ENCODE peak calls at places on chromosomes 7 and 10, in seven cellular contexts. Q, U, S, V, C, D and G are unnamed samples.

GRCh38 chr7:66867198-66867790 is 53.7 kb upstream of the TMEM248 start:
- DNase-seq in Q (no peak), S (no peak), D (no peak), U (no peak), C (no peak), V (no peak), G (no peak)

GRCh38 chr7:26332698-26333097 is 41.0 kb downstream of the SNX10 start:
- DNase-seq in S (no peak), D (no peak), U (no peak), C (no peak), V (no peak), Q (no peak), G (no peak)

GRCh38 chr7:75889826-75890225 is 11.0 kb downstream of the RHBDD2 start:
- DNase-seq in D (no peak), U (no peak), Q (no peak), C (peak; percentile 68), V (no peak), S (no peak), G (peak; percentile 40)

GRCh38 chr10:1293636-1294440 is 237.7 kb downstream of the WDR37 start:
- DNase-seq in V (no peak), Q (no peak), S (no peak), U (no peak), D (no peak), C (no peak), G (no peak)

GRCh38 chr7:150668472-150668911 is 17.0 kb upstream of the GIMAP2 start:
- DNase-seq in D (no peak), C (no peak), U (no peak), Q (no peak), V (no peak), S (no peak), G (no peak)

GRCh38 chr7:26368542-26368941 is 76.9 kb downstream of the SNX10 start:
- DNase-seq in S (no peak), D (no peak), V (no peak), Q (no peak), C (no peak), U (no peak), G (no peak)

GRCh38 chr10:27285093-27285492 is 44.5 kb upstream of the ACBD5 start:
- DNase-seq in U (no peak), C (peak; percentile 19), V (no peak), Q (no peak), S (no peak), D (peak; percentile 1), G (no peak)

GRCh38 chr7:78437118-78437517 is 638.5 kb downstream of the PHTF2 start:
- DNase-seq in V (no peak), Q (no peak), D (peak; percentile 19), U (no peak), C (no peak), S (no peak), G (no peak)

GRCh38 chr7:114835861-114836260 is 86.0 kb upstream of the MDFIC start:
- DNase-seq in Q (no peak), U (no peak), D (no peak), S (no peak), C (no peak), V (no peak), G (no peak)

GRCh38 chr7:117582219-117582704 is 102.4 kb downstream of the CFTR start:
- DNase-seq in U (peak; percentile 21), C (peak; percentile 43), V (no peak), S (peak; percentile 59), Q (no peak), D (peak; percentile 83), G (peak; percentile 88)

GRCh38 chr7:129210256-129210988 is 14.4 kb upstream of the AHCYL2 start:
- DNase-seq in D (peak; percentile 52), V (peak; percentile 77), C (peak; percentile 87), Q (no peak), U (peak; percentile 81), S (peak; percentile 84), G (peak; percentile 95)

GRCh38 chr7:3461923-3462322 is 160.9 kb downstream of the SDK1 start:
- DNase-seq in Q (no peak), S (no peak), C (no peak), V (no peak), D (no peak), U (no peak), G (no peak)

GRCh38 chr7:114481995-114482394 is 67.4 kb downstream of the FOXP2 start:
- DNase-seq in U (no peak), D (peak; percentile 2), V (no peak), C (no peak), S (no peak), Q (no peak), G (no peak)

GRCh38 chr7:7808156-7808555 is 89.7 kb upstream of the RPA3 start:
- DNase-seq in V (no peak), U (no peak), S (peak; percentile 10), D (peak; percentile 81), Q (no peak), C (no peak), G (no peak)

GRCh38 chr10:44467090-44467489 is 82.2 kb upstream of the CXCL12 start:
- DNase-seq in V (no peak), S (no peak), C (no peak), Q (no peak), U (no peak), D (no peak), G (no peak)

GRCh38 chr7:73976761-73977625 is 51.0 kb upstream of the ELN start:
- DNase-seq in C (no peak), D (peak; percentile 26), V (no peak), S (no peak), U (no peak), Q (peak; percentile 88), G (no peak)

GRCh38 chr7:130486114-130486962 is 5.5 kb upstream of the MEST start:
- DNase-seq in D (no peak), C (peak; percentile 85), U (peak; percentile 80), Q (no peak), V (peak; percentile 87), S (peak; percentile 91), G (peak; percentile 84)

GRCh38 chr7:25829663-25830062 is 322.3 kb upstream of the NFE2L3 start:
- DNase-seq in D (no peak), U (no peak), Q (no peak), C (no peak), S (no peak), V (no peak), G (no peak)

GRCh38 chr10:62589689-62590088 is 214.8 kb upstream of the ADO start:
- DNase-seq in U (no peak), V (no peak), C (no peak), S (no peak), Q (no peak), D (no peak), G (no peak)

GRCh38 chr10:104260775-104261115 is 6.1 kb downstream of the GSTO1 start:
- DNase-seq in Q (no peak), V (no peak), S (no peak), C (no peak), U (no peak), D (peak; percentile 86), G (no peak)

GRCh38 chr10:53572799-53573198 is 800.2 kb upstream of the MBL2 start:
- DNase-seq in C (no peak), Q (no peak), S (no peak), V (no peak), U (no peak), D (no peak), G (no peak)

GRCh38 chr7:66125052-66125694 is 10.5 kb downstream of the CRCP start:
- DNase-seq in D (no peak), S (no peak), V (no peak), Q (no peak), U (no peak), C (no peak), G (no peak)

GRCh38 chr10:113991091-113991860 is 52.4 kb upstream of the ADRB1 start:
- DNase-seq in Q (no peak), S (no peak), D (no peak), U (no peak), C (no peak), V (no peak), G (no peak)

GRCh38 chr7:156577645-156578577 is 62.7 kb upstream of the RNF32 start:
- DNase-seq in C (no peak), Q (no peak), U (no peak), D (no peak), S (no peak), V (no peak), G (no peak)

GRCh38 chr10:37975407-37975991 is 948 bp downstream of the ZNF25 start:
- DNase-seq in C (no peak), V (no peak), Q (no peak), S (peak; percentile 10), D (peak; percentile 36), U (no peak), G (no peak)

GRCh38 chr7:132930881-132931280 is 151.0 kb downstream of the CHCHD3 start:
- DNase-seq in D (peak; percentile 13), U (no peak), C (no peak), S (no peak), V (no peak), Q (no peak), G (no peak)

GRCh38 chr10:61943699-61944444 is 42.4 kb downstream of the ARID5B start:
- DNase-seq in Q (no peak), V (no peak), C (peak; percentile 42), D (peak; percentile 65), S (no peak), U (no peak), G (no peak)

GRCh38 chr10:64397125-64397524 is 875.9 kb downstream of the REEP3 start:
- DNase-seq in V (no peak), U (no peak), Q (no peak), D (no peak), S (no peak), C (no peak), G (no peak)
- H3K27ac ChIP-seq in V (no peak overlapping the region), U (no peak overlapping the region), Q (no peak overlapping the region), D (no peak overlapping the region), S (no peak overlapping the region), C (no peak overlapping the region), G (no peak overlapping the region)

DNA sequence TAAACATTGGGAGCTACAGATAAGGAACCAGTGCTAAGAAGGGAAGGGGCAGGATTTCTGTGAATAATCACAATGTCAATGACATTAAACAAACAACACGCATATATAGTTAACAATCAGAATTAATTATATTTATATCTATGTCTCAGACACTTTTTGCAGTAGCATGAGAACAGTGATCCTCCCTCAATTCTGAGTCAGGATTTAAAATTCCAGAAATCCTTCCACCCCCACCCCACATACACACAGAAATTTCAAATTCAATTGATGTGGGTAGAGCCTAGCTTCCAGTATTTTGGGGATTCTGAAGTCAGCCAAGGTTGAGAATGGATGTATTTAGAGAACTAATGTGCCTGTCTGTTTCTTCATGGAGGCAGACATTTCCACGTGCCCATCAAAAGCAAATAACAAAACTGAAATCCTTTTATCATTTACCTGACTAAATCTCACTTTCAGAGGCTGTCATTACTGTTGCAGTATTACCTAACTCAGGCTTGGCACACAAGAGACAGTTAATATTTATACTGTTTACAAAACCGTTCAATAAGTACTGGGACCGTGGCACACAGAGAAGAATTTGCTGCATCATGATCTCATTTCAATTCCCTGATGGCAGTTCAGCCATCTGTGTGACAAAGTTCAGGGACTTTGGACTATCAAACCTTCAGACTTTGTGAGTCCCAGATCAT is 116.6 kb upstream of the PALS2 start:
- DNase-seq in U (no peak), D (peak; percentile 29), V (no peak), Q (no peak), S (no peak), C (no peak), G (no peak)
- H3K4me3 ChIP-seq in U (no peak overlapping the region), D (no peak overlapping the region), V (no peak overlapping the region), Q (no peak overlapping the region), S (no peak overlapping the region), C (no peak overlapping the region), G (no peak overlapping the region)

GRCh38 chr10:125159932-125160855 is at the start of gene CTBP2:
- DNase-seq in U (peak; percentile 75), V (peak; percentile 59), C (peak; percentile 59), S (peak; percentile 56), Q (no peak), D (peak; percentile 70), G (peak; percentile 63)
- H3K27ac ChIP-seq in U (peak within 1 kb of the TSS; percentile 96), V (peak within 1 kb of the TSS; percentile 99), C (peak within 1 kb of the TSS; percentile 92), S (peak within 1 kb of the TSS; percentile 94), Q (peak within 1 kb of the TSS; percentile 98), D (peak within 1 kb of the TSS; percentile 72), G (peak within 1 kb of the TSS; percentile 98)

GRCh38 chr7:92722541-92722940 is 113.8 kb downstream of the CDK6 start:
- DNase-seq in C (no peak), S (no peak), D (peak; percentile 20), V (no peak), U (no peak), Q (no peak), G (no peak)
- H3K4me3 ChIP-seq in C (no peak overlapping the region), S (no peak overlapping the region), D (no peak overlapping the region), V (no peak overlapping the region), U (no peak overlapping the region), Q (no peak overlapping the region), G (no peak overlapping the region)